ENCODE peak calls at places on chromosomes 1 and 21, in ten cellular contexts. K is iPS-NIHi11; J is activated T-helper 1 cell treated with anti-CD3 and anti-CD28 coated beads, Interleukin-12 subunit alpha, Interleukin-12 subunit beta, Interleukin-2, Interleukin-4 antibody, amounts not matched to agents 30 ng/mL and 10 ng/mL and 1 ng/mL, durations not matched to agents 14 hours and 24 hours and 36 hours; W is activated T-cell treated with anti-CD3 and anti-CD28 coated beads, Interleukin-2, amount 50 U/mL, for 72 hours; Z is GM13976; E is hypothalamus; S is WTC11; F is NCI-H1092; D is lower lobe of right lung; V is IMR-90. C is an unnamed sample.

GRCh38 chr1:22317231-22317919 is 134.3 kb upstream of the ZBTB40 start:
- DNase-seq in Z (peak; percentile 71), K (peak; percentile 87), E (no peak), J (no peak), V (no peak), F (no peak), S (peak; percentile 76), W (peak; percentile 12), D (no peak), C (peak; percentile 92)

GRCh38 chr1:167412072-167412471 is 106.3 kb downstream of the CD247 start:
- DNase-seq in W (peak; percentile 51), D (no peak), F (peak; percentile 30), J (no peak), S (no peak), Z (no peak), E (no peak), V (no peak), K (no peak), C (no peak)

GRCh38 chr1:223811634-223812101 is 34.1 kb downstream of the TP53BP2 start:
- DNase-seq in D (no peak), Z (peak; percentile 29), S (no peak), V (peak; percentile 49), K (no peak), E (no peak), W (no peak), F (peak; percentile 6), J (no peak), C (no peak)

GRCh38 chr1:32291145-32291707 is 657 bp upstream of the HDAC1 start:
- DNase-seq in D (no peak), S (no peak), W (no peak), Z (no peak), F (no peak), J (no peak), E (no peak), V (peak; percentile 52), K (no peak), C (peak; percentile 43)

GRCh38 chr1:210669951-210670350 is 341.2 kb downstream of the HHAT start:
- DNase-seq in F (no peak), E (no peak), S (no peak), Z (no peak), D (no peak), J (no peak), K (no peak), V (no peak), W (no peak), C (no peak)

GRCh38 chr1:32753532-32754281 is 51.1 kb upstream of the SYNC start:
- DNase-seq in J (peak; percentile 66), E (peak; percentile 48), D (peak; percentile 82), S (peak; percentile 89), F (peak; percentile 81), V (peak; percentile 48), K (peak; percentile 99), Z (peak; percentile 95), W (peak; percentile 83), C (peak; percentile 100)

GRCh38 chr21:37075214-37075770 is 2.2 kb downstream of the TTC3 start:
- DNase-seq in J (no peak), F (no peak), W (no peak), V (no peak), E (no peak), S (no peak), D (no peak), K (no peak), Z (no peak), C (no peak)

GRCh38 chr1:46568614-46569013 is 17.2 kb upstream of the KNCN start:
- DNase-seq in V (no peak), S (no peak), K (no peak), E (no peak), Z (no peak), J (no peak), D (no peak), W (no peak), F (no peak), C (no peak)

GRCh38 chr21:15140321-15141019 is 75.7 kb upstream of the NRIP1 start:
- DNase-seq in V (no peak), S (no peak), D (peak; percentile 41), E (no peak), W (no peak), J (no peak), F (no peak), K (peak; percentile 21), Z (no peak), C (no peak)

GRCh38 chr1:110542730-110543129 is 23.8 kb upstream of the KCNA10 start:
- DNase-seq in V (peak; percentile 43), D (no peak), S (no peak), J (no peak), W (no peak), Z (no peak), K (peak; percentile 73), E (no peak), F (no peak), C (no peak)

GRCh38 chr1:234975941-234976871 is 152.4 kb downstream of the TOMM20 start:
- DNase-seq in S (no peak), E (no peak), W (no peak), V (no peak), F (no peak), J (no peak), K (no peak), Z (no peak), D (peak; percentile 67), C (no peak)

GRCh38 chr1:19689131-19689757 is 24.6 kb downstream of the HTR6 start:
- DNase-seq in E (no peak), Z (no peak), S (no peak), K (no peak), F (no peak), D (no peak), V (no peak), J (no peak), W (no peak), C (peak; percentile 33)

GRCh38 chr21:41873005-41873404 is 6.1 kb downstream of the PRDM15 start:
- DNase-seq in F (no peak), Z (no peak), K (no peak), W (no peak), J (no peak), S (peak; percentile 46), V (no peak), D (no peak), E (no peak), C (peak; percentile 73)

GRCh38 chr1:76006234-76006633 is 68.3 kb upstream of the ST6GALNAC3 start:
- DNase-seq in K (no peak), S (no peak), E (no peak), F (no peak), V (peak; percentile 83), W (no peak), Z (no peak), D (no peak), J (no peak), C (no peak)

GRCh38 chr1:179029293-179029692 is 3.6 kb downstream of the FAM20B start:
- DNase-seq in D (no peak), K (no peak), Z (no peak), J (no peak), F (no peak), E (no peak), S (no peak), W (no peak), V (no peak), C (peak; percentile 44)

GRCh38 chr21:46006547-46007497 is 25.3 kb downstream of the COL6A1 start:
- DNase-seq in V (no peak), K (no peak), J (no peak), W (no peak), F (no peak), E (no peak), D (peak; percentile 37), S (peak; percentile 11), Z (peak; percentile 30), C (peak; percentile 63)

GRCh38 chr21:28993293-28993629 is 584 bp upstream of the LTN1 start:
- DNase-seq in F (no peak), J (no peak), W (no peak), E (no peak), D (no peak), K (no peak), S (no peak), Z (no peak), V (no peak), C (no peak)

GRCh38 chr1:91579658-91580228 is 79.1 kb downstream of the CDC7 start:
- DNase-seq in W (no peak), S (no peak), D (no peak), V (peak; percentile 60), K (no peak), Z (no peak), E (no peak), F (no peak), J (no peak), C (no peak)

C was measured in H7.